ENCODE peak calls at places on chromosomes 7 and 10, in six cellular contexts. X is nephron progenitor cell; M is activated CD8-positive, alpha-beta T cell treated with anti-CD3 and anti-CD28 coated beads for 36 hours; B is endothelial cell; O is spleen; E is neural crest cell. L is an unnamed sample.

GRCh38 chr7:139675127-139676110 is 102.4 kb downstream of the HIPK2 start:
- DNase-seq in X (no peak), M (no peak), B (no peak), O (no peak), E (no peak), L (no peak)

GRCh38 chr7:670501-671390 is 55.8 kb upstream of the DNAAF5 start:
- DNase-seq in X (no peak), M (no peak), B (no peak), O (peak; percentile 68), E (no peak), L (no peak)

GRCh38 chr7:111927383-111928019 is 278.7 kb downstream of the DOCK4 start:
- DNase-seq in X (no peak), M (no peak), B (no peak), O (no peak), E (no peak), L (no peak)

GRCh38 chr7:38629621-38630020 is 1.6 kb downstream of the AMPH start:
- DNase-seq in X (peak; percentile 7), M (no peak), B (no peak), O (no peak), E (no peak), L (no peak)

GRCh38 chr10:111084346-111085255 is 7.8 kb downstream of the ADRA2A start:
- DNase-seq in X (no peak), M (no peak), B (no peak), O (no peak), E (no peak), L (no peak)

GRCh38 chr10:130169136-130169888 is 33.1 kb downstream of the GLRX3 start:
- DNase-seq in X (no peak), M (no peak), B (no peak), O (no peak), E (no peak), L (no peak)

GRCh38 chr7:16416289-16417282 is 4.8 kb downstream of the CRPPA start:
- DNase-seq in X (no peak), M (no peak), B (no peak), O (no peak), E (no peak), L (no peak)

GRCh38 chr7:159212226-159212625 is 67.6 kb upstream of the VIPR2 start:
- DNase-seq in X (no peak), M (no peak), B (no peak), O (no peak), E (no peak), L (no peak)

GRCh38 chr7:27689045-27689877 is 26.6 kb upstream of the HIBADH start:
- DNase-seq in X (no peak), M (peak; percentile 37), B (peak; percentile 16), O (no peak), E (no peak), L (peak; percentile 35)

GRCh38 chr10:80709879-80710278 is 172.2 kb downstream of the SH2D4B start:
- DNase-seq in X (no peak), M (no peak), B (no peak), O (no peak), E (no peak), L (no peak)

GRCh38 chr10:124728830-124729661 is 15.1 kb downstream of the FAM53B start:
- DNase-seq in X (no peak), M (no peak), B (no peak), O (peak; percentile 64), E (no peak), L (no peak)

GRCh38 chr7:94284120-94284519 is 110.6 kb upstream of the COL1A2 start:
- DNase-seq in X (no peak), M (no peak), B (no peak), O (no peak), E (no peak), L (no peak)

GRCh38 chr10:118662228-118663035 is 67.0 kb upstream of the PRLHR start:
- DNase-seq in X (no peak), M (no peak), B (no peak), O (peak; percentile 43), E (no peak), L (no peak)

GRCh38 chr7:100348805-100349204 is 9.1 kb upstream of the PILRB start:
- DNase-seq in X (no peak), M (no peak), B (no peak), O (no peak), E (no peak), L (no peak)

GRCh38 chr7:25795824-25796235 is 356.2 kb upstream of the NFE2L3 start:
- DNase-seq in X (no peak), M (no peak), B (no peak), O (no peak), E (no peak), L (no peak)

GRCh38 chr7:9242604-9243003 is 809.2 kb downstream of the NXPH1 start:
- DNase-seq in X (no peak), M (no peak), B (no peak), O (no peak), E (no peak), L (no peak)

GRCh38 chr7:51019891-51020855 is 237.5 kb upstream of the GRB10 start:
- DNase-seq in X (no peak), M (no peak), B (no peak), O (no peak), E (no peak), L (no peak)

GRCh38 chr7:55370001-55370400 is 4.9 kb downstream of the LANCL2 start:
- DNase-seq in X (no peak), M (no peak), B (no peak), O (no peak), E (no peak), L (no peak)

GRCh38 chr10:14556285-14556956 is 218.3 kb downstream of the FAM107B start:
- DNase-seq in X (no peak), M (peak; percentile 53), B (no peak), O (peak; percentile 83), E (no peak), L (peak; percentile 63)

GRCh38 chr10:112821663-112822062 is 128.4 kb upstream of the TCF7L2 start:
- DNase-seq in X (no peak), M (no peak), B (no peak), O (no peak), E (no peak), L (no peak)

GRCh38 chr10:121088524-121088923 is 237.4 kb downstream of the WDR11 start:
- DNase-seq in X (peak; percentile 35), M (no peak), B (peak; percentile 49), O (no peak), E (no peak), L (no peak)

GRCh38 chr10:70674560-70675495 is 2.5 kb downstream of the ADAMTS14 start:
- DNase-seq in X (no peak), M (no peak), B (no peak), O (no peak), E (no peak), L (no peak)

GRCh38 chr7:25557379-25557916 is 329.2 kb upstream of the NPVF start:
- DNase-seq in X (no peak), M (no peak), B (no peak), O (no peak), E (no peak), L (no peak)

GRCh38 chr7:142941541-142941940 is 2.3 kb downstream of the LLCFC1 start:
- DNase-seq in X (no peak), M (no peak), B (no peak), O (no peak), E (no peak), L (no peak)

GRCh38 chr7:142938611-142939010 is 673 bp upstream of the LLCFC1 start:
- DNase-seq in X (no peak), M (no peak), B (no peak), O (no peak), E (no peak), L (no peak)

GRCh38 chr7:142940968-142941535 is 1.8 kb downstream of the LLCFC1 start:
- DNase-seq in X (no peak), M (no peak), B (no peak), O (no peak), E (no peak), L (no peak)

GRCh38 chr7:142935941-142936565 is 2.5 kb upstream of the TRPV5 start:
- DNase-seq in X (no peak), M (no peak), B (no peak), O (no peak), E (no peak), L (no peak)

GRCh38 chr7:142939226-142939910 is at the start of gene LLCFC1:
- DNase-seq in X (no peak), M (peak; percentile 10), B (no peak), O (no peak), E (no peak), L (peak; percentile 51)
- TF ChIP-seq CTCF in X (peak; percentile 32), M (peak; percentile 29), B (no peak), O (peak; percentile 21), E (peak; percentile 37), L (peak; percentile 35)

DNA sequence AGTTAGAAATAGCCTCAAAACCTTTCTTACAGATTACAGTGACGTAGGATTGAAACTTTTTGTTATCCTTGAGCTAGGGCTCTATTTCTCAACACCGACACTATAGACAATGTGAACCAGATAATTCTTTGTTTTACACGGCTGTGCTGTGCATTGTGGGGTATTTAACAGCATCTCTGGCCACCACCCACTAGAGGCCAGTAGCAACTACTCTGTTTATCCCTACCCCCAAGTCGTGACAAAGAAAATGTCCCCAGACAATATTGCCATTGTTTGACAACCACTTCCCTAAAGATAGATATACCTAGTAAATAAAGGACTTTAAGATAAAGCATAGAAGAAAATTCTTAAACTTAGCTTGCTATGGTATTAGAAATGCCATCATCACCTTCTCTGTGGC is 359.6 kb downstream of the ARL4A start:
- DNase-seq in X (no peak), M (no peak), B (no peak), O (no peak), E (no peak), L (no peak)
- TF ChIP-seq CTCF in X (no peak), M (no peak), B (no peak), O (no peak), E (no peak), L (no peak)

GRCh38 chr7:129370812-129371211 is 63.4 kb upstream of the STRIP2 start:
- DNase-seq in X (no peak), M (no peak), B (no peak), O (no peak), E (no peak), L (no peak)
- TF ChIP-seq CTCF in X (no peak), M (no peak), B (no peak), O (no peak), E (no peak), L (peak; percentile 9)

GRCh38 chr7:106777666-106778299 is 87.3 kb upstream of the PIK3CG start:
- DNase-seq in X (no peak), M (no peak), B (no peak), O (no peak), E (no peak), L (no peak)

GRCh38 chr7:106781007-106781406 is 84.1 kb upstream of the PIK3CG start:
- DNase-seq in X (no peak), M (no peak), B (no peak), O (no peak), E (no peak), L (no peak)

GRCh38 chr7:106778656-106779250 is 86.3 kb upstream of the PIK3CG start:
- DNase-seq in X (no peak), M (no peak), B (no peak), O (no peak), E (no peak), L (no peak)

GRCh38 chr7:106781828-106782544 is 83.1 kb upstream of the PIK3CG start:
- DNase-seq in X (no peak), M (no peak), B (no peak), O (no peak), E (no peak), L (no peak)

DNA sequence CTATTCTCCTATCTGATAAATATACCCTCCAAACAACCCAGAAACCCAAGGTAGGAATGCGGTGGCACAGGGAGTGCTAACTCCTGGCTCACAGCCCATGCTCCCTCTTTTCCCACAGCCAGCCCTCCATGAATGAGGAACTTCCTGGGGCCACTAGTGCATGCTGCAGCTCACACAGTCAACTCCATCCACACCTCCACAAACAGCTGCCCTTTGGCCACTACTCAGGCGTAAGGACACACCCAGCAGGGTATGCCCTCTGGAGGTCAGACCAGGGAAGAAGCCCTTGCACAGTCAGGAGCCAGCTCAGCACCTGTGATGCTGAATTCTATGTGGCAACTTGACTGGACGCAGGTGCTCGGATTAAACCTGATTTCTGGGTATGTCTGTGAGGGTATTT is 85.2 kb upstream of the PIK3CG start:
- DNase-seq in X (peak; percentile 13), M (no peak), B (peak; percentile 9), O (no peak), E (no peak), L (no peak)
- TF ChIP-seq CTCF in X (no peak), M (no peak), B (no peak), O (no peak), E (peak; percentile 19), L (peak; percentile 35)